ENCODE peak calls at places on chromosomes 2 and 18, in ten cellular contexts. One of them, this sample, is unnamed. For H3K9me3 and H3K27me3, the result is how much of the 10 kb centered on the place peaks cover.

GRCh38 chr2:14905571-14905970 is 273.1 kb downstream of the LRATD1 start:
- DNase-seq in psoas muscle: no peak
- DNase-seq in transverse colon: no peak
- DNase-seq in stomach: no peak
- DNase-seq in spleen: no peak
- DNase-seq in AG04450: no peak
- DNase-seq in neuronal stem cell: no peak
- DNase-seq in IMR-90: no peak
- DNase-seq in heart left ventricle: no peak
- DNase-seq in mammary epithelial cell: no peak
- DNase-seq in this sample: no peak

GRCh38 chr2:150909613-150910012 is 352.1 kb downstream of the RBM43 start:
- DNase-seq in psoas muscle: no peak
- DNase-seq in transverse colon: no peak
- DNase-seq in stomach: no peak
- DNase-seq in spleen: no peak
- DNase-seq in AG04450: no peak
- DNase-seq in neuronal stem cell: no peak
- DNase-seq in IMR-90: no peak
- DNase-seq in heart left ventricle: no peak
- DNase-seq in mammary epithelial cell: no peak
- DNase-seq in this sample: no peak

GRCh38 chr2:127400897-127401756 is 13.4 kb upstream of the MAP3K2 start:
- DNase-seq in psoas muscle: no peak
- DNase-seq in transverse colon: peak
- DNase-seq in stomach: peak
- DNase-seq in spleen: peak
- DNase-seq in AG04450: no peak
- DNase-seq in neuronal stem cell: no peak
- DNase-seq in IMR-90: peak
- DNase-seq in heart left ventricle: no peak
- DNase-seq in mammary epithelial cell: peak
- DNase-seq in this sample: no peak

GRCh38 chr2:231321021-231321420 is 74.5 kb upstream of the B3GNT7 start:
- DNase-seq in psoas muscle: peak
- DNase-seq in transverse colon: no peak
- DNase-seq in stomach: peak
- DNase-seq in spleen: no peak
- DNase-seq in AG04450: no peak
- DNase-seq in neuronal stem cell: no peak
- DNase-seq in IMR-90: no peak
- DNase-seq in heart left ventricle: peak
- DNase-seq in mammary epithelial cell: no peak
- DNase-seq in this sample: no peak

GRCh38 chr2:47091118-47091517 is 64.0 kb downstream of the STPG4 start:
- DNase-seq in psoas muscle: no peak
- DNase-seq in transverse colon: no peak
- DNase-seq in stomach: no peak
- DNase-seq in spleen: no peak
- DNase-seq in AG04450: no peak
- DNase-seq in neuronal stem cell: no peak
- DNase-seq in IMR-90: peak
- DNase-seq in heart left ventricle: no peak
- DNase-seq in mammary epithelial cell: no peak
- DNase-seq in this sample: no peak

GRCh38 chr2:172698041-172698863 is 37.4 kb upstream of the RAPGEF4 start:
- DNase-seq in psoas muscle: no peak
- DNase-seq in transverse colon: no peak
- DNase-seq in stomach: no peak
- DNase-seq in spleen: no peak
- DNase-seq in AG04450: peak
- DNase-seq in neuronal stem cell: no peak
- DNase-seq in IMR-90: peak
- DNase-seq in heart left ventricle: no peak
- DNase-seq in mammary epithelial cell: peak
- DNase-seq in this sample: no peak

GRCh38 chr2:95025406-95026319 is at the start of gene MAL:
- DNase-seq in psoas muscle: no peak
- DNase-seq in transverse colon: no peak
- DNase-seq in stomach: peak
- DNase-seq in spleen: no peak
- DNase-seq in AG04450: no peak
- DNase-seq in neuronal stem cell: peak
- DNase-seq in IMR-90: no peak
- DNase-seq in heart left ventricle: no peak
- DNase-seq in mammary epithelial cell: peak
- DNase-seq in this sample: no peak

GRCh38 chr2:240089306-240089705 is 36.0 kb upstream of the OR6B3 start:
- DNase-seq in psoas muscle: no peak
- DNase-seq in transverse colon: no peak
- DNase-seq in stomach: no peak
- DNase-seq in spleen: no peak
- DNase-seq in AG04450: no peak
- DNase-seq in neuronal stem cell: no peak
- DNase-seq in IMR-90: no peak
- DNase-seq in heart left ventricle: no peak
- DNase-seq in mammary epithelial cell: no peak
- DNase-seq in this sample: no peak

GRCh38 chr2:16314691-16315457 is 350.8 kb downstream of the CYRIA start:
- DNase-seq in psoas muscle: no peak
- DNase-seq in transverse colon: no peak
- DNase-seq in stomach: no peak
- DNase-seq in spleen: no peak
- DNase-seq in AG04450: no peak
- DNase-seq in neuronal stem cell: no peak
- DNase-seq in IMR-90: no peak
- DNase-seq in heart left ventricle: no peak
- DNase-seq in mammary epithelial cell: no peak
- DNase-seq in this sample: no peak

GRCh38 chr2:219019436-219019835 is 21.9 kb downstream of the CFAP65 start:
- DNase-seq in psoas muscle: peak
- DNase-seq in transverse colon: no peak
- DNase-seq in stomach: no peak
- DNase-seq in spleen: peak
- DNase-seq in AG04450: no peak
- DNase-seq in neuronal stem cell: no peak
- DNase-seq in IMR-90: no peak
- DNase-seq in heart left ventricle: no peak
- DNase-seq in mammary epithelial cell: no peak
- DNase-seq in this sample: no peak

GRCh38 chr2:219016721-219017120 is 23.5 kb upstream of the CRYBA2 start:
- DNase-seq in psoas muscle: peak
- DNase-seq in transverse colon: no peak
- DNase-seq in stomach: no peak
- DNase-seq in spleen: peak
- DNase-seq in AG04450: no peak
- DNase-seq in neuronal stem cell: no peak
- DNase-seq in IMR-90: no peak
- DNase-seq in heart left ventricle: no peak
- DNase-seq in mammary epithelial cell: no peak
- DNase-seq in this sample: no peak

GRCh38 chr2:219017166-219017931 is 24.0 kb downstream of the CFAP65 start:
- DNase-seq in psoas muscle: peak
- DNase-seq in transverse colon: no peak
- DNase-seq in stomach: no peak
- DNase-seq in spleen: peak
- DNase-seq in AG04450: no peak
- DNase-seq in neuronal stem cell: no peak
- DNase-seq in IMR-90: no peak
- DNase-seq in heart left ventricle: no peak
- DNase-seq in mammary epithelial cell: no peak
- DNase-seq in this sample: peak

GRCh38 chr2:219018726-219019125 is 22.6 kb downstream of the CFAP65 start:
- DNase-seq in psoas muscle: no peak
- DNase-seq in transverse colon: no peak
- DNase-seq in stomach: no peak
- DNase-seq in spleen: peak
- DNase-seq in AG04450: no peak
- DNase-seq in neuronal stem cell: no peak
- DNase-seq in IMR-90: no peak
- DNase-seq in heart left ventricle: no peak
- DNase-seq in mammary epithelial cell: no peak
- DNase-seq in this sample: no peak

GRCh38 chr2:219018286-219018685 is 23.0 kb downstream of the CFAP65 start:
- DNase-seq in psoas muscle: peak
- DNase-seq in transverse colon: no peak
- DNase-seq in stomach: no peak
- DNase-seq in spleen: peak
- DNase-seq in AG04450: no peak
- DNase-seq in neuronal stem cell: no peak
- DNase-seq in IMR-90: no peak
- DNase-seq in heart left ventricle: no peak
- DNase-seq in mammary epithelial cell: no peak
- DNase-seq in this sample: no peak
- H3K9me3 ChIP-seq in psoas muscle: under half
- H3K9me3 ChIP-seq in transverse colon: under half
- H3K9me3 ChIP-seq in stomach: under half
- H3K9me3 ChIP-seq in spleen: under half
- H3K9me3 ChIP-seq in AG04450: under half
- H3K9me3 ChIP-seq in neuronal stem cell: under half
- H3K9me3 ChIP-seq in IMR-90: under half
- H3K9me3 ChIP-seq in heart left ventricle: under half
- H3K9me3 ChIP-seq in mammary epithelial cell: under half
- H3K9me3 ChIP-seq in this sample: under half

GRCh38 chr18:22432672-22433137 is 15.0 kb upstream of the CTAGE1 start:
- DNase-seq in psoas muscle: peak
- DNase-seq in transverse colon: peak
- DNase-seq in stomach: peak
- DNase-seq in spleen: no peak
- DNase-seq in AG04450: peak
- DNase-seq in neuronal stem cell: no peak
- DNase-seq in IMR-90: peak
- DNase-seq in heart left ventricle: peak
- DNase-seq in mammary epithelial cell: peak
- DNase-seq in this sample: peak
- H3K27me3 ChIP-seq in psoas muscle: under half
- H3K27me3 ChIP-seq in transverse colon: under half
- H3K27me3 ChIP-seq in stomach: under half
- H3K27me3 ChIP-seq in spleen: under half
- H3K27me3 ChIP-seq in AG04450: under half
- H3K27me3 ChIP-seq in neuronal stem cell: under half
- H3K27me3 ChIP-seq in IMR-90: under half
- H3K27me3 ChIP-seq in heart left ventricle: under half
- H3K27me3 ChIP-seq in mammary epithelial cell: under half
- H3K27me3 ChIP-seq in this sample: under half

GRCh38 chr18:37438417-37439180 is 127.0 kb downstream of the CELF4 start:
- DNase-seq in psoas muscle: no peak
- DNase-seq in transverse colon: no peak
- DNase-seq in stomach: no peak
- DNase-seq in spleen: no peak
- DNase-seq in AG04450: no peak
- DNase-seq in neuronal stem cell: no peak
- DNase-seq in IMR-90: no peak
- DNase-seq in heart left ventricle: no peak
- DNase-seq in mammary epithelial cell: no peak
- DNase-seq in this sample: no peak

GRCh38 chr18:37432796-37433195 is 132.8 kb downstream of the CELF4 start:
- DNase-seq in psoas muscle: no peak
- DNase-seq in transverse colon: no peak
- DNase-seq in stomach: no peak
- DNase-seq in spleen: no peak
- DNase-seq in AG04450: no peak
- DNase-seq in neuronal stem cell: no peak
- DNase-seq in IMR-90: no peak
- DNase-seq in heart left ventricle: no peak
- DNase-seq in mammary epithelial cell: no peak
- DNase-seq in this sample: no peak

GRCh38 chr18:37435150-37435872 is 130.3 kb downstream of the CELF4 start:
- DNase-seq in psoas muscle: no peak
- DNase-seq in transverse colon: no peak
- DNase-seq in stomach: no peak
- DNase-seq in spleen: no peak
- DNase-seq in AG04450: no peak
- DNase-seq in neuronal stem cell: no peak
- DNase-seq in IMR-90: no peak
- DNase-seq in heart left ventricle: no peak
- DNase-seq in mammary epithelial cell: peak
- DNase-seq in this sample: no peak

GRCh38 chr18:37434161-37434860 is 131.3 kb downstream of the CELF4 start:
- DNase-seq in psoas muscle: no peak
- DNase-seq in transverse colon: no peak
- DNase-seq in stomach: no peak
- DNase-seq in spleen: no peak
- DNase-seq in AG04450: no peak
- DNase-seq in neuronal stem cell: no peak
- DNase-seq in IMR-90: no peak
- DNase-seq in heart left ventricle: no peak
- DNase-seq in mammary epithelial cell: no peak
- DNase-seq in this sample: no peak

GRCh38 chr18:37435996-37436395 is 129.6 kb downstream of the CELF4 start:
- DNase-seq in psoas muscle: no peak
- DNase-seq in transverse colon: no peak
- DNase-seq in stomach: no peak
- DNase-seq in spleen: no peak
- DNase-seq in AG04450: no peak
- DNase-seq in neuronal stem cell: no peak
- DNase-seq in IMR-90: no peak
- DNase-seq in heart left ventricle: no peak
- DNase-seq in mammary epithelial cell: peak
- DNase-seq in this sample: no peak
- H3K9me3 ChIP-seq in psoas muscle: under half
- H3K9me3 ChIP-seq in transverse colon: under half
- H3K9me3 ChIP-seq in stomach: under half
- H3K9me3 ChIP-seq in spleen: under half
- H3K9me3 ChIP-seq in AG04450: under half
- H3K9me3 ChIP-seq in neuronal stem cell: under half
- H3K9me3 ChIP-seq in IMR-90: under half
- H3K9me3 ChIP-seq in heart left ventricle: under half
- H3K9me3 ChIP-seq in mammary epithelial cell: under half
- H3K9me3 ChIP-seq in this sample: under half

GRCh38 chr18:10687161-10687925 is 161.5 kb downstream of the NAPG start:
- DNase-seq in psoas muscle: no peak
- DNase-seq in transverse colon: no peak
- DNase-seq in stomach: no peak
- DNase-seq in spleen: no peak
- DNase-seq in AG04450: no peak
- DNase-seq in neuronal stem cell: no peak
- DNase-seq in IMR-90: peak
- DNase-seq in heart left ventricle: no peak
- DNase-seq in mammary epithelial cell: peak
- DNase-seq in this sample: no peak

GRCh38 chr18:10682368-10682714 is 156.5 kb downstream of the NAPG start:
- DNase-seq in psoas muscle: no peak
- DNase-seq in transverse colon: no peak
- DNase-seq in stomach: no peak
- DNase-seq in spleen: no peak
- DNase-seq in AG04450: no peak
- DNase-seq in neuronal stem cell: no peak
- DNase-seq in IMR-90: no peak
- DNase-seq in heart left ventricle: no peak
- DNase-seq in mammary epithelial cell: no peak
- DNase-seq in this sample: no peak

GRCh38 chr18:10681581-10682367 is 155.9 kb downstream of the NAPG start:
- DNase-seq in psoas muscle: no peak
- DNase-seq in transverse colon: no peak
- DNase-seq in stomach: no peak
- DNase-seq in spleen: no peak
- DNase-seq in AG04450: no peak
- DNase-seq in neuronal stem cell: no peak
- DNase-seq in IMR-90: peak
- DNase-seq in heart left ventricle: no peak
- DNase-seq in mammary epithelial cell: no peak
- DNase-seq in this sample: no peak

GRCh38 chr18:10689231-10689953 is 163.6 kb downstream of the NAPG start:
- DNase-seq in psoas muscle: no peak
- DNase-seq in transverse colon: no peak
- DNase-seq in stomach: no peak
- DNase-seq in spleen: no peak
- DNase-seq in AG04450: no peak
- DNase-seq in neuronal stem cell: no peak
- DNase-seq in IMR-90: no peak
- DNase-seq in heart left ventricle: no peak
- DNase-seq in mammary epithelial cell: no peak
- DNase-seq in this sample: no peak

GRCh38 chr18:10685484-10685883 is 159.7 kb downstream of the NAPG start:
- DNase-seq in psoas muscle: no peak
- DNase-seq in transverse colon: no peak
- DNase-seq in stomach: no peak
- DNase-seq in spleen: no peak
- DNase-seq in AG04450: no peak
- DNase-seq in neuronal stem cell: no peak
- DNase-seq in IMR-90: no peak
- DNase-seq in heart left ventricle: no peak
- DNase-seq in mammary epithelial cell: no peak
- DNase-seq in this sample: no peak
- H3K27me3 ChIP-seq in psoas muscle: under half
- H3K27me3 ChIP-seq in transverse colon: under half
- H3K27me3 ChIP-seq in stomach: under half
- H3K27me3 ChIP-seq in spleen: under half
- H3K27me3 ChIP-seq in AG04450: under half
- H3K27me3 ChIP-seq in neuronal stem cell: under half
- H3K27me3 ChIP-seq in IMR-90: under half
- H3K27me3 ChIP-seq in heart left ventricle: under half
- H3K27me3 ChIP-seq in mammary epithelial cell: under half
- H3K27me3 ChIP-seq in this sample: under half